ENCODE peak calls at places on chromosomes 3 and 15, in nine cellular contexts. One of them, this sample, is unnamed. For H3K4me1, the result is how much of the 10 kb centered on the place peaks cover.

GRCh38 chr15:65339926-65340325 is 35.4 kb downstream of the RNU5B-1 start:
- DNase-seq in testis: no peak
- DNase-seq in aorta: no peak
- DNase-seq in trophoblast cell: no peak
- DNase-seq in endodermal cell: peak
- DNase-seq in PC-3: no peak
- DNase-seq in kidney: no peak
- DNase-seq in mesendoderm: peak
- DNase-seq in heart left ventricle: no peak
- DNase-seq in this sample: no peak

GRCh38 chr3:112132975-112133448 is at the start of gene GCSAM:
- DNase-seq in testis: peak
- DNase-seq in aorta: peak
- DNase-seq in trophoblast cell: peak
- DNase-seq in endodermal cell: no peak
- DNase-seq in PC-3: no peak
- DNase-seq in kidney: no peak
- DNase-seq in mesendoderm: no peak
- DNase-seq in heart left ventricle: peak
- DNase-seq in this sample: peak

GRCh38 chr3:40585381-40586016 is 60.7 kb downstream of the ZNF621 start:
- DNase-seq in testis: no peak
- DNase-seq in aorta: no peak
- DNase-seq in trophoblast cell: no peak
- DNase-seq in endodermal cell: no peak
- DNase-seq in PC-3: no peak
- DNase-seq in kidney: no peak
- DNase-seq in mesendoderm: no peak
- DNase-seq in heart left ventricle: no peak
- DNase-seq in this sample: no peak

GRCh38 chr3:9944271-9944670 is 7.9 kb downstream of the PRRT3 start:
- DNase-seq in testis: no peak
- DNase-seq in aorta: no peak
- DNase-seq in trophoblast cell: no peak
- DNase-seq in endodermal cell: no peak
- DNase-seq in PC-3: no peak
- DNase-seq in kidney: no peak
- DNase-seq in mesendoderm: no peak
- DNase-seq in heart left ventricle: no peak
- DNase-seq in this sample: no peak

GRCh38 chr15:63306480-63307073 is 29.2 kb downstream of the APH1B start:
- DNase-seq in testis: no peak
- DNase-seq in aorta: no peak
- DNase-seq in trophoblast cell: no peak
- DNase-seq in endodermal cell: no peak
- DNase-seq in PC-3: no peak
- DNase-seq in kidney: no peak
- DNase-seq in mesendoderm: no peak
- DNase-seq in heart left ventricle: no peak
- DNase-seq in this sample: no peak

GRCh38 chr3:49023775-49024174 is 1.9 kb downstream of the NDUFAF3 start:
- DNase-seq in testis: no peak
- DNase-seq in aorta: no peak
- DNase-seq in trophoblast cell: no peak
- DNase-seq in endodermal cell: no peak
- DNase-seq in PC-3: no peak
- DNase-seq in kidney: no peak
- DNase-seq in mesendoderm: no peak
- DNase-seq in heart left ventricle: no peak
- DNase-seq in this sample: no peak

GRCh38 chr3:172159962-172160538 is 120.7 kb downstream of the FNDC3B start:
- DNase-seq in testis: peak
- DNase-seq in aorta: peak
- DNase-seq in trophoblast cell: no peak
- DNase-seq in endodermal cell: peak
- DNase-seq in PC-3: no peak
- DNase-seq in kidney: peak
- DNase-seq in mesendoderm: peak
- DNase-seq in heart left ventricle: peak
- DNase-seq in this sample: peak

GRCh38 chr3:159856496-159857098 is 132.0 kb upstream of the IL12A start:
- DNase-seq in testis: no peak
- DNase-seq in aorta: no peak
- DNase-seq in trophoblast cell: no peak
- DNase-seq in endodermal cell: no peak
- DNase-seq in PC-3: no peak
- DNase-seq in kidney: no peak
- DNase-seq in mesendoderm: no peak
- DNase-seq in heart left ventricle: no peak
- DNase-seq in this sample: peak

GRCh38 chr3:177229791-177230190 is 32.5 kb upstream of the TBL1XR1 start:
- DNase-seq in testis: no peak
- DNase-seq in aorta: no peak
- DNase-seq in trophoblast cell: no peak
- DNase-seq in endodermal cell: no peak
- DNase-seq in PC-3: no peak
- DNase-seq in kidney: no peak
- DNase-seq in mesendoderm: no peak
- DNase-seq in heart left ventricle: no peak
- DNase-seq in this sample: no peak

GRCh38 chr3:186381424-186382216 is 19.6 kb upstream of the DGKG start:
- DNase-seq in testis: no peak
- DNase-seq in aorta: no peak
- DNase-seq in trophoblast cell: no peak
- DNase-seq in endodermal cell: no peak
- DNase-seq in PC-3: no peak
- DNase-seq in kidney: no peak
- DNase-seq in mesendoderm: no peak
- DNase-seq in heart left ventricle: no peak
- DNase-seq in this sample: no peak

GRCh38 chr15:86063328-86064180 is 16.1 kb upstream of the AGBL1 start:
- DNase-seq in testis: no peak
- DNase-seq in aorta: no peak
- DNase-seq in trophoblast cell: no peak
- DNase-seq in endodermal cell: no peak
- DNase-seq in PC-3: no peak
- DNase-seq in kidney: no peak
- DNase-seq in mesendoderm: no peak
- DNase-seq in heart left ventricle: no peak
- DNase-seq in this sample: no peak

GRCh38 chr3:36714343-36714742 is 50.0 kb downstream of the DCLK3 start:
- DNase-seq in testis: no peak
- DNase-seq in aorta: no peak
- DNase-seq in trophoblast cell: peak
- DNase-seq in endodermal cell: no peak
- DNase-seq in PC-3: no peak
- DNase-seq in kidney: no peak
- DNase-seq in mesendoderm: no peak
- DNase-seq in heart left ventricle: no peak
- DNase-seq in this sample: no peak

GRCh38 chr15:58038426-58039106 is 26.9 kb downstream of the ALDH1A2 start:
- DNase-seq in testis: no peak
- DNase-seq in aorta: no peak
- DNase-seq in trophoblast cell: no peak
- DNase-seq in endodermal cell: no peak
- DNase-seq in PC-3: peak
- DNase-seq in kidney: no peak
- DNase-seq in mesendoderm: no peak
- DNase-seq in heart left ventricle: no peak
- DNase-seq in this sample: no peak

GRCh38 chr3:48697952-48698351 is 12.2 kb upstream of the NCKIPSD start:
- DNase-seq in testis: no peak
- DNase-seq in aorta: no peak
- DNase-seq in trophoblast cell: no peak
- DNase-seq in endodermal cell: no peak
- DNase-seq in PC-3: peak
- DNase-seq in kidney: no peak
- DNase-seq in mesendoderm: no peak
- DNase-seq in heart left ventricle: no peak
- DNase-seq in this sample: no peak

GRCh38 chr15:63715818-63716217 is 117.9 kb downstream of the HERC1 start:
- DNase-seq in testis: no peak
- DNase-seq in aorta: no peak
- DNase-seq in trophoblast cell: peak
- DNase-seq in endodermal cell: no peak
- DNase-seq in PC-3: peak
- DNase-seq in kidney: no peak
- DNase-seq in mesendoderm: peak
- DNase-seq in heart left ventricle: no peak
- DNase-seq in this sample: no peak

GRCh38 chr3:13771496-13771895 is 108.4 kb downstream of the WNT7A start:
- DNase-seq in testis: no peak
- DNase-seq in aorta: no peak
- DNase-seq in trophoblast cell: no peak
- DNase-seq in endodermal cell: peak
- DNase-seq in PC-3: no peak
- DNase-seq in kidney: no peak
- DNase-seq in mesendoderm: no peak
- DNase-seq in heart left ventricle: no peak
- DNase-seq in this sample: no peak

DNA sequence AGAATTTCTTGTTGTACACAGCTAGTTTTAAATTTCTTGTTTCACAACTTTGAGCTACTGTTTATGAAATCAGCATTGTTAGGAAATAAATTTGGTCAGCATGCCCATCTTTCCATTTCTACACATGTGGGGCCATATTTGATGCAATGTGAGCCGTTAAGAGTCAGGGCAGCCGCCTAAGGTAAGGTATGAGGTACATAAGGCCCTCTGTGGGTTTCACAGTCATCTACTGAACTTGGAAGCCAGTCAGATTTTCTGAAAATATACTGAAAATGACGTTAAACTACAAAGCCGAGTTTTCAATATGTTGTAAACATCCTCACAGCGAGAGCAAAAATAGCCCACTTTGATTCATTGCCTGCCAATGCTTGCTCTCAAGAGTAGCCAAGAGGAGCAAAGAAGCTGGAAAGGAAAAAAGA is 94.7 kb upstream of the PDZRN3 start:
- DNase-seq in testis: no peak
- DNase-seq in aorta: no peak
- DNase-seq in trophoblast cell: no peak
- DNase-seq in endodermal cell: no peak
- DNase-seq in PC-3: no peak
- DNase-seq in kidney: no peak
- DNase-seq in mesendoderm: no peak
- DNase-seq in heart left ventricle: no peak
- DNase-seq in this sample: no peak
- H3K4me3 ChIP-seq in testis: no peak
- H3K4me3 ChIP-seq in aorta: no peak
- H3K4me3 ChIP-seq in trophoblast cell: no peak
- H3K4me3 ChIP-seq in endodermal cell: no peak
- H3K4me3 ChIP-seq in PC-3: no peak
- H3K4me3 ChIP-seq in kidney: no peak
- H3K4me3 ChIP-seq in mesendoderm: no peak
- H3K4me3 ChIP-seq in heart left ventricle: no peak
- H3K4me3 ChIP-seq in this sample: no peak

DNA sequence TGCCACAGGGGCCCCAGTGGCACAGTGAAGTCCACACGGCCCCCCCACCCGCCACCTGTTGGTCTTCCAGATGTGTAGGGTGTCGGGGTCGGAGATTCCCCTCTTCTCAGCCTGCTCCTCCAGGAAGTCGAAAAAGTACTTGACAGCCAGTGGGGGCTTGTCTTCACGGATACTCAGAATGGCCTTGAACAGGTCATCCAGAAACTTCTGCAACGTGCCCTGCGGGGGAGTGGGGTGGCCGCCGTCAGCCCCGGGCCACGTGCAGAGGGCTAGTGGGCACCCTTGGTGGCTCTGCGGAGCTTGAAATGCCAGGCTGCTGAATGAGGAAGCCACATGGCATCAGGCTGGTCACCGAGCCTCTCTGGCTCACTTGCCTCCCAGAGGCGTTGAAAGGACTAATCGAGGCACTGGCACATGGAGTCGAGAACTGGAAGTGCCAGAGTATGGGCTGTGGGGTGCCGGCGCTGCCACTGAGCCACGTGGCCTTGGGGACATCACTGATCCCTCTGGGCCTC is 16.6 kb downstream of the H1-8 start:
- DNase-seq in testis: no peak
- DNase-seq in aorta: no peak
- DNase-seq in trophoblast cell: no peak
- DNase-seq in endodermal cell: no peak
- DNase-seq in PC-3: no peak
- DNase-seq in kidney: no peak
- DNase-seq in mesendoderm: no peak
- DNase-seq in heart left ventricle: no peak
- DNase-seq in this sample: peak
- H3K4me1 ChIP-seq in testis: half or more
- H3K4me1 ChIP-seq in aorta: under half
- H3K4me1 ChIP-seq in trophoblast cell: under half
- H3K4me1 ChIP-seq in endodermal cell: under half
- H3K4me1 ChIP-seq in PC-3: under half
- H3K4me1 ChIP-seq in kidney: under half
- H3K4me1 ChIP-seq in mesendoderm: under half
- H3K4me1 ChIP-seq in heart left ventricle: half or more
- H3K4me1 ChIP-seq in this sample: under half

DNA sequence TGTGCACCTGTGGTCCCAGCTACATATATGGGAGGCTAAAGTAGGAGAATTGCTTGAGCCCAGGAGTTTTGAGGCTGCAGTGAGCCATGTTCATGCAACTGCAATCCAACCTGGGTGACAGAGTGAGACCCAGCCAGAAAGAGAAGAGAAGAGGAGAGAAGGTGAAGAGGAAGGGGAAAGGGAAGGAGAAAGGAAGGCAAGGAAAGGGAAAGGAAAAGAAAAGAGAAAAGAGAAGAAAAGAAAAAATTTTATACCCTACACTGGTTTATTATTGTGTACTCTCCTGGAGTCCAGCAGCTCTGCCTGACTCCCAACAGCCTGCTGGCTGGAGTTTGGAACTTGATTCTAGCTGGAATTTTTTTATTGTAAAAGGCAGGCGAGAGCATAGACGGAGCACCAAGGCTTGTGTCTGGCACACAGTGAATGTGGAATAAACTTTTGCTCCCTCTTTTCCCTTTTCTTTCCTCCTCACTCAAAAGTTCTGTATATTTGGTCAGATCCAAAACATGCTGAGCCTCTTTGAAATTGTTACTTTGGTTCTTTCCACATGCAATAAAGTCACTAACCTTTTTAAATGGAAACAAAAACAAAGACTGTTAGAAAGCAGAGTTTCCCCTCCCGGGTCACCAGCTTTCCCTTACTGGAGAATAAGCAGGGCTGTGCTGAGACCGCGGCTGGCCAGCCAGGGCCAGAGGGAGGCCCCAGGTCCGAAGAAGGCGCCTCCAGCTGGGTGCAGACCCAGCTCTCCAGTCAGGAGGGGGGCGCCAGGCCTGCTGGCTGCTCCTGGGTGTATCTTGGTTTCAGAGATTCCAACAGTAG is 9.9 kb downstream of the THSD4 start:
- DNase-seq in testis: peak
- DNase-seq in aorta: no peak
- DNase-seq in trophoblast cell: no peak
- DNase-seq in endodermal cell: no peak
- DNase-seq in PC-3: no peak
- DNase-seq in kidney: no peak
- DNase-seq in mesendoderm: no peak
- DNase-seq in heart left ventricle: no peak
- DNase-seq in this sample: no peak
- H3K4me3 ChIP-seq in testis: no peak
- H3K4me3 ChIP-seq in aorta: no peak
- H3K4me3 ChIP-seq in trophoblast cell: no peak
- H3K4me3 ChIP-seq in endodermal cell: no peak
- H3K4me3 ChIP-seq in PC-3: no peak
- H3K4me3 ChIP-seq in kidney: no peak
- H3K4me3 ChIP-seq in mesendoderm: no peak
- H3K4me3 ChIP-seq in heart left ventricle: peak
- H3K4me3 ChIP-seq in this sample: no peak

GRCh38 chr15:43276563-43277200 is 10.0 kb upstream of the TGM5 start:
- DNase-seq in testis: no peak
- DNase-seq in aorta: no peak
- DNase-seq in trophoblast cell: no peak
- DNase-seq in endodermal cell: no peak
- DNase-seq in PC-3: no peak
- DNase-seq in kidney: no peak
- DNase-seq in mesendoderm: no peak
- DNase-seq in heart left ventricle: no peak
- DNase-seq in this sample: no peak
- H3K4me1 ChIP-seq in testis: under half
- H3K4me1 ChIP-seq in aorta: under half
- H3K4me1 ChIP-seq in trophoblast cell: under half
- H3K4me1 ChIP-seq in endodermal cell: under half
- H3K4me1 ChIP-seq in PC-3: under half
- H3K4me1 ChIP-seq in kidney: under half
- H3K4me1 ChIP-seq in mesendoderm: under half
- H3K4me1 ChIP-seq in heart left ventricle: under half
- H3K4me1 ChIP-seq in this sample: under half